ENCODE peak calls at places on chromosomes 12 and 14, in five cellular contexts. J is body of pancreas, Q is neuronal stem cell, F is EL, B is T-helper 1 cell. U is an unnamed sample.

GRCh38 chr14:75911883-75912282 is 69.9 kb downstream of the TGFB3 start:
- DNase-seq in J (no peak), Q (peak), F (no peak), B (no peak), U (peak)

GRCh38 chr12:105930612-105931011 is 208.1 kb downstream of the NUAK1 start:
- DNase-seq in J (no peak), Q (no peak), F (no peak), B (no peak), U (no peak)

GRCh38 chr14:88168498-88169165 is 154.4 kb downstream of the KCNK10 start:
- DNase-seq in J (peak), Q (no peak), F (peak), B (peak), U (peak)

GRCh38 chr12:49342914-49343731 is 3.6 kb upstream of the DNAJC22 start:
- DNase-seq in J (peak), Q (no peak), F (no peak), B (no peak), U (no peak)

GRCh38 chr12:94207467-94208432 is 59.4 kb downstream of the PLXNC1 start:
- DNase-seq in J (no peak), Q (no peak), F (no peak), B (peak), U (no peak)

GRCh38 chr12:41963398-41963797 is 181.3 kb downstream of the GXYLT1 start:
- DNase-seq in J (no peak), Q (no peak), F (no peak), B (no peak), U (no peak)

GRCh38 chr12:89062996-89063395 is 289.3 kb downstream of the DUSP6 start:
- DNase-seq in J (no peak), Q (no peak), F (no peak), B (no peak), U (no peak)

GRCh38 chr12:63018273-63018672 is 83.3 kb upstream of the PPM1H start:
- DNase-seq in J (no peak), Q (no peak), F (no peak), B (no peak), U (no peak)

GRCh38 chr12:57233357-57234232 is 4.1 kb downstream of the SHMT2 start:
- DNase-seq in J (no peak), Q (no peak), F (no peak), B (no peak), U (no peak)

GRCh38 chr14:103110681-103111296 is 12.5 kb upstream of the TNFAIP2 start:
- DNase-seq in J (no peak), Q (no peak), F (peak), B (no peak), U (no peak)

GRCh38 chr12:122031342-122032216 is 9.9 kb downstream of the BCL7A start:
- DNase-seq in J (peak), Q (no peak), F (peak), B (peak), U (peak)

GRCh38 chr12:6827437-6827894 is 741 bp upstream of the P3H3 start:
- DNase-seq in J (peak), Q (peak), F (peak), B (peak), U (peak)

GRCh38 chr12:2212971-2213869 is 160.4 kb downstream of the CACNA1C start:
- DNase-seq in J (no peak), Q (peak), F (no peak), B (no peak), U (no peak)

GRCh38 chr14:30295980-30296379 is 263.0 kb upstream of the G2E3 start:
- DNase-seq in J (no peak), Q (no peak), F (no peak), B (no peak), U (no peak)

GRCh38 chr14:76104802-76105355 is 46.8 kb upstream of the GPATCH2L start:
- DNase-seq in J (no peak), Q (no peak), F (no peak), B (no peak), U (no peak)

GRCh38 chr12:106137456-106138278 is 1.1 kb downstream of the NUAK1 start:
- DNase-seq in J (no peak), Q (no peak), F (peak), B (no peak), U (no peak)

GRCh38 chr14:20455355-20456300 is 602 bp downstream of the APEX1 start:
- DNase-seq in J (no peak), Q (no peak), F (peak), B (no peak), U (peak)

GRCh38 chr12:93714382-93714781 is 37.2 kb downstream of the CRADD start:
- DNase-seq in J (no peak), Q (peak), F (peak), B (no peak), U (no peak)

GRCh38 chr14:23695220-23695999 is 59.2 kb downstream of the DHRS2 start:
- DNase-seq in J (peak), Q (peak), F (no peak), B (no peak), U (no peak)

GRCh38 chr12:101691697-101692096 is 5.7 kb upstream of the CHPT1 start:
- DNase-seq in J (no peak), Q (no peak), F (no peak), B (no peak), U (no peak)

GRCh38 chr14:87508333-87508732 is 484.6 kb downstream of the GALC start:
- DNase-seq in J (no peak), Q (no peak), F (no peak), B (no peak), U (no peak)

GRCh38 chr14:59320771-59321170 is 132.3 kb downstream of the DAAM1 start:
- DNase-seq in J (no peak), Q (no peak), F (no peak), B (no peak), U (no peak)

GRCh38 chr12:95083938-95084337 is 10.5 kb upstream of the NR2C1 start:
- DNase-seq in J (no peak), Q (peak), F (peak), B (no peak), U (no peak)

GRCh38 chr12:19779393-19780056 is 340.2 kb downstream of the AEBP2 start:
- DNase-seq in J (no peak), Q (no peak), F (no peak), B (no peak), U (no peak)

GRCh38 chr12:57519758-57520007 is 631 bp downstream of the DDIT3 start:
- DNase-seq in J (no peak), Q (no peak), F (no peak), B (no peak), U (no peak)

GRCh38 chr12:124049451-124050094 is 76.6 kb downstream of the ZNF664 start:
- DNase-seq in J (no peak), Q (no peak), F (no peak), B (no peak), U (no peak)

GRCh38 chr14:30597496-30597895 is 24.6 kb upstream of the SCFD1 start:
- DNase-seq in J (no peak), Q (no peak), F (no peak), B (no peak), U (no peak)

GRCh38 chr12:90622431-90622830 is 332.5 kb downstream of the CCER1 start:
- DNase-seq in J (no peak), Q (no peak), F (no peak), B (no peak), U (no peak)

GRCh38 chr12:9760699-9761406 is at the start of gene CD69:
- DNase-seq in J (no peak), Q (no peak), F (no peak), B (peak), U (no peak)

GRCh38 chr14:104403421-104404220 is 175.9 kb upstream of the C14orf180 start:
- DNase-seq in J (no peak), Q (no peak), F (no peak), B (no peak), U (no peak)

U was measured in HAP-1.